ENCODE peak calls at places on chromosomes 13 and 19, in ten cellular contexts. A is COR-L47; Z is amniotic epithelial cell; S is activated CD8-positive, alpha-beta memory T cell treated with anti-CD3 and anti-CD28 coated beads for 48 hours; F is left ventricle myocardium superior; I is non-pigmented ciliary epithelial cell; Q is ovary; C is GM06990; U is EL; B is body of pancreas. L is an unnamed sample.

GRCh38 chr13:60397693-60398437 is 845 bp downstream of the TDRD3 start:
- DNase-seq in A (peak; percentile 59), Z (peak; percentile 73), S (peak; percentile 29), F (peak; percentile 82), I (no peak), Q (peak; percentile 53), C (peak; percentile 81), U (peak; percentile 69), B (peak; percentile 58), L (peak; percentile 60)

GRCh38 chr19:7730286-7731217 is 1.4 kb downstream of the CLEC4G start:
- DNase-seq in A (no peak), Z (no peak), S (no peak), F (no peak), I (no peak), Q (no peak), C (no peak), U (no peak), B (no peak), L (no peak)

GRCh38 chr19:43524922-43525835 is 1.8 kb downstream of the ETHE1 start:
- DNase-seq in A (no peak), Z (peak; percentile 56), S (no peak), F (peak; percentile 60), I (no peak), Q (peak; percentile 57), C (peak; percentile 47), U (peak; percentile 79), B (peak; percentile 72), L (peak; percentile 73)

GRCh38 chr13:25778808-25779207 is 273.0 kb downstream of the SHISA2 start:
- DNase-seq in A (no peak), Z (no peak), S (no peak), F (no peak), I (no peak), Q (no peak), C (no peak), U (no peak), B (no peak), L (no peak)

GRCh38 chr19:41698746-41699230 is 9.6 kb upstream of the CEACAM5 start:
- DNase-seq in A (no peak), Z (no peak), S (no peak), F (no peak), I (no peak), Q (no peak), C (no peak), U (no peak), B (peak; percentile 58), L (peak; percentile 46)

GRCh38 chr19:39351537-39352037 is 9.4 kb downstream of the SAMD4B start:
- DNase-seq in A (no peak), Z (no peak), S (peak; percentile 21), F (no peak), I (no peak), Q (no peak), C (peak; percentile 65), U (peak; percentile 15), B (no peak), L (peak; percentile 92)

GRCh38 chr13:59750860-59751259 is 412.9 kb downstream of the DIAPH3 start:
- DNase-seq in A (no peak), Z (peak; percentile 74), S (no peak), F (no peak), I (no peak), Q (no peak), C (no peak), U (no peak), B (peak; percentile 18), L (no peak)

GRCh38 chr13:69751259-69751658 is 356.4 kb upstream of the ATXN8OS start:
- DNase-seq in A (no peak), Z (no peak), S (no peak), F (no peak), I (no peak), Q (no peak), C (no peak), U (no peak), B (no peak), L (no peak)